ENCODE peak calls at places on chromosomes 2 and 18, in eight cellular contexts. G is suprapubic skin, S is sigmoid colon, C is H1, O is uterus, L is ovary, T is esophagus squamous epithelium, B is breast epithelium. A is an unnamed sample. For H3K27me3, the result is how much of the 10 kb centered on the place peaks cover.

GRCh38 chr2:26605195-26605968 is 35.8 kb downstream of the CIB4 start:
- DNase-seq in G (peak), S (peak), C (peak), O (no peak), L (peak), T (no peak), B (no peak), A (no peak)

GRCh38 chr2:58950795-58951462 is 709.8 kb upstream of the FANCL start:
- DNase-seq in G (no peak), S (no peak), C (no peak), O (no peak), L (no peak), T (no peak), B (no peak), A (no peak)

GRCh38 chr2:202122975-202123765 is 50.1 kb downstream of the KIAA2012 start:
- DNase-seq in G (no peak), S (no peak), C (no peak), O (no peak), L (no peak), T (no peak), B (no peak), A (no peak)

GRCh38 chr2:113078350-113078839 is 10.6 kb downstream of the IL1F10 start:
- DNase-seq in G (no peak), S (no peak), C (no peak), O (no peak), L (no peak), T (no peak), B (no peak), A (no peak)

GRCh38 chr2:67938053-67938452 is 124.8 kb downstream of the C1D start:
- DNase-seq in G (no peak), S (no peak), C (no peak), O (no peak), L (no peak), T (no peak), B (no peak), A (no peak)

GRCh38 chr2:60526623-60527022 is 26.8 kb downstream of the BCL11A start:
- DNase-seq in G (no peak), S (no peak), C (no peak), O (no peak), L (no peak), T (no peak), B (no peak), A (no peak)

GRCh38 chr18:908631-909621 is 4.3 kb downstream of the ADCYAP1 start:
- DNase-seq in G (no peak), S (no peak), C (no peak), O (no peak), L (no peak), T (no peak), B (no peak), A (peak)

GRCh38 chr2:10297950-10298349 is 4.8 kb upstream of the HPCAL1 start:
- DNase-seq in G (no peak), S (peak), C (no peak), O (peak), L (peak), T (no peak), B (no peak), A (no peak)

GRCh38 chr2:62196278-62196901 is 475 bp downstream of the B3GNT2 start:
- DNase-seq in G (peak), S (peak), C (peak), O (peak), L (peak), T (no peak), B (peak), A (peak)

GRCh38 chr18:78861706-78862105 is 117.9 kb upstream of the SALL3 start:
- DNase-seq in G (no peak), S (no peak), C (no peak), O (no peak), L (no peak), T (no peak), B (no peak), A (no peak)

GRCh38 chr2:42963452-42964068 is 171.2 kb upstream of the HAAO start:
- DNase-seq in G (no peak), S (no peak), C (no peak), O (no peak), L (no peak), T (no peak), B (no peak), A (no peak)

GRCh38 chr18:67730884-67731283 is 214.4 kb upstream of the DSEL start:
- DNase-seq in G (no peak), S (no peak), C (no peak), O (no peak), L (no peak), T (no peak), B (no peak), A (no peak)

GRCh38 chr2:28952806-28953190 is 28.3 kb upstream of the TOGARAM2 start:
- DNase-seq in G (no peak), S (no peak), C (no peak), O (no peak), L (no peak), T (no peak), B (no peak), A (no peak)

GRCh38 chr2:136207665-136208064 is 89.7 kb upstream of the CXCR4 start:
- DNase-seq in G (no peak), S (no peak), C (no peak), O (no peak), L (no peak), T (no peak), B (no peak), A (no peak)

GRCh38 chr18:6731197-6731596 is 1.7 kb downstream of the ARHGAP28 start:
- DNase-seq in G (no peak), S (no peak), C (no peak), O (no peak), L (no peak), T (no peak), B (no peak), A (no peak)

GRCh38 chr18:48319796-48320638 is 89.2 kb downstream of the ZBTB7C start:
- DNase-seq in G (no peak), S (no peak), C (no peak), O (no peak), L (no peak), T (no peak), B (no peak), A (no peak)

GRCh38 chr2:70083344-70084156 is 3.7 kb upstream of the PCBP1 start:
- DNase-seq in G (no peak), S (peak), C (no peak), O (no peak), L (no peak), T (no peak), B (no peak), A (no peak)

GRCh38 chr2:172097557-172098131 is 5.1 kb downstream of the DLX2 start:
- DNase-seq in G (no peak), S (no peak), C (peak), O (no peak), L (no peak), T (no peak), B (no peak), A (no peak)

GRCh38 chr2:235314371-235314915 is 179.4 kb upstream of the AGAP1 start:
- DNase-seq in G (no peak), S (no peak), C (no peak), O (no peak), L (no peak), T (no peak), B (no peak), A (no peak)

GRCh38 chr2:7449287-7449686 is 532.1 kb downstream of the RNF144A start:
- DNase-seq in G (no peak), S (no peak), C (no peak), O (no peak), L (no peak), T (no peak), B (no peak), A (no peak)

GRCh38 chr2:58702302-58702696 is 461.2 kb upstream of the FANCL start:
- DNase-seq in G (no peak), S (no peak), C (no peak), O (no peak), L (no peak), T (no peak), B (no peak), A (no peak)

GRCh38 chr2:200336980-200337615 is 30.6 kb downstream of the SPATS2L start:
- DNase-seq in G (no peak), S (no peak), C (no peak), O (no peak), L (no peak), T (no peak), B (no peak), A (no peak)

GRCh38 chr2:163664610-163665009 is 71.2 kb downstream of the FIGN start:
- DNase-seq in G (no peak), S (no peak), C (no peak), O (no peak), L (no peak), T (no peak), B (no peak), A (no peak)

GRCh38 chr2:157894694-157895450 is 18.7 kb upstream of the ACVR1 start:
- DNase-seq in G (no peak), S (no peak), C (no peak), O (no peak), L (no peak), T (no peak), B (no peak), A (no peak)

GRCh38 chr2:102593516-102593915 is 25.8 kb upstream of the SLC9A2 start:
- DNase-seq in G (no peak), S (no peak), C (no peak), O (no peak), L (no peak), T (no peak), B (no peak), A (no peak)

GRCh38 chr2:118249970-118250369 is 161.7 kb downstream of the INSIG2 start:
- DNase-seq in G (no peak), S (no peak), C (no peak), O (no peak), L (no peak), T (no peak), B (no peak), A (no peak)

GRCh38 chr18:77013777-77014525 is 118.6 kb downstream of the MBP start:
- DNase-seq in G (peak), S (peak), C (no peak), O (peak), L (peak), T (no peak), B (no peak), A (peak)

GRCh38 chr2:97819769-97820168 is 106.4 kb downstream of the ZAP70 start:
- DNase-seq in G (no peak), S (no peak), C (no peak), O (no peak), L (no peak), T (no peak), B (no peak), A (no peak)

GRCh38 chr18:60675801-60676200 is 303.2 kb upstream of the MC4R start:
- DNase-seq in G (no peak), S (no peak), C (no peak), O (no peak), L (no peak), T (no peak), B (no peak), A (no peak)

GRCh38 chr2:169091761-169092523 is 22.6 kb downstream of the DHRS9 start:
- DNase-seq in G (no peak), S (no peak), C (no peak), O (no peak), L (no peak), T (no peak), B (peak), A (peak)

GRCh38 chr2:173021939-173022371 is 53.7 kb upstream of the MAP3K20 start:
- DNase-seq in G (no peak), S (no peak), C (no peak), O (no peak), L (no peak), T (no peak), B (no peak), A (no peak)

GRCh38 chr2:102848366-102848839 is 86.6 kb downstream of the TMEM182 start:
- DNase-seq in G (no peak), S (peak), C (peak), O (peak), L (peak), T (no peak), B (no peak), A (peak)

GRCh38 chr2:71190959-71191943 is 35.7 kb downstream of the PAIP2B start:
- DNase-seq in G (no peak), S (no peak), C (no peak), O (no peak), L (no peak), T (no peak), B (no peak), A (no peak)

GRCh38 chr2:152718909-152719645 is 657 bp downstream of the ARL6IP6 start:
- DNase-seq in G (no peak), S (peak), C (no peak), O (no peak), L (no peak), T (no peak), B (no peak), A (no peak)

GRCh38 chr2:65040414-65041261 is 15.6 kb upstream of the CEP68 start:
- DNase-seq in G (peak), S (peak), C (peak), O (peak), L (peak), T (peak), B (peak), A (peak)
- TF ChIP-seq POLR2A in G (no peak), S (no peak), C (no peak), O (no peak), L (peak), T (no peak), B (no peak), A (no peak)

DNA sequence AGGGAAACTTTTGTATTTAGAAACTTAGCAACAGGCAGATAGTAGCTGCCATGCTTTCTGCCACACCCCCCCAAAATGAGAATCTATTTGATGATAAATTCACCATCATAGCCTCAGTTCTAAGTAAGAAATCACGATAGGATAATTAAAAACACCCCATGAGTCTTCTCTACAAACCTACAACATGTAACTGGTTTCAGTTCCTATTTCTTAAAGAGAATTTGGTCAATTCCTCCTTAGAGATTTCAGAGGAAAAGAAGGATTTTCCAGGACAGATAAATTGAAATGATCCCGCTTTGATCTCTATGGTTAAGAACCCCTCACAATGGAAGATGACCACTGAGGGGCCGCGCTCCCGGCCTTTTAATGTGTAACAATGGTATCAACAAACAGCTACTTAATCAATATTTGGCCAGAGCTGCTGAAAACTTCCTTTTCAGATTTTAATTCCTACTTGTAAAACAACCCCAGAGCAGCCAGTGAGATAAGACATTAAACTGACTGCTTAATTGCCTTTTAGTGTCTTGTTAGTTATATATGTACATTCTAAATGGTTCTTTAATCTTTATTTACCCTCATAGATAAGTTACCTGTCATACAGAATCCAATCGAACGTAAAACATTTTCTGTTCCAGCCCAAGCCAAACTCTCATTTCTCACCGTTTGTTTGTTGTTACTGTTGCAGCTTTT is 10.1 kb downstream of the PAX3 start:
- DNase-seq in G (no peak), S (no peak), C (no peak), O (no peak), L (no peak), T (no peak), B (no peak), A (no peak)
- H3K27me3 ChIP-seq in G (half or more), S (half or more), C (half or more), O (under half), L (under half), T (half or more), B (under half), A (under half)

GRCh38 chr2:134452042-134452733 is 198.3 kb downstream of the MGAT5 start:
- DNase-seq in G (no peak), S (no peak), C (no peak), O (no peak), L (no peak), T (no peak), B (no peak), A (no peak)
- TF ChIP-seq POLR2A in G (no peak), S (no peak), C (no peak), O (no peak), L (no peak), T (no peak), B (no peak), A (no peak)

GRCh38 chr18:51623653-51624052 is 426.2 kb upstream of the MEX3C start:
- DNase-seq in G (no peak), S (no peak), C (no peak), O (no peak), L (no peak), T (no peak), B (no peak), A (no peak)
- H3K27me3 ChIP-seq in G (under half), S (under half), C (under half), O (under half), L (under half), T (under half), B (under half), A (under half)

GRCh38 chr2:203327918-203328734 is at the start of gene ABI2:
- DNase-seq in G (peak), S (peak), C (peak), O (peak), L (peak), T (no peak), B (peak), A (peak)
- TF ChIP-seq POLR2A in G (no peak), S (peak), C (peak), O (peak), L (peak), T (peak), B (no peak), A (peak)